ENCODE peak calls at places on chromosomes 6 and 20, in nine cellular contexts. One of them, this sample, is unnamed.
A peak's percentile ranks its signal among the peaks of the same experiment; 100 is the strongest.

GRCh38 chr20:35697696-35698297 is 1.4 kb downstream of the NFS1 start:
- DNase-seq in epithelial cell of esophagus: no peak
- DNase-seq in lower lobe of right lung: no peak
- DNase-seq in astrocyte of the spinal cord: no peak
- DNase-seq in bronchial epithelial cell: no peak
- DNase-seq in AG04450: no peak
- DNase-seq in IMR-90: no peak
- DNase-seq in adipocyte: no peak
- DNase-seq in dorsolateral prefrontal cortex: no peak
- DNase-seq in this sample: no peak

GRCh38 chr6:79913369-79913768 is 34.0 kb downstream of the ELOVL4 start:
- DNase-seq in IMR-90: no peak
- DNase-seq in AG04450: no peak
- DNase-seq in bronchial epithelial cell: no peak
- DNase-seq in lower lobe of right lung: no peak
- DNase-seq in dorsolateral prefrontal cortex: no peak
- DNase-seq in astrocyte of the spinal cord: no peak
- DNase-seq in adipocyte: no peak
- DNase-seq in epithelial cell of esophagus: no peak
- DNase-seq in this sample: peak; percentile 12

GRCh38 chr6:66538548-66539135 is 831.6 kb upstream of the EYS start:
- DNase-seq in epithelial cell of esophagus: no peak
- DNase-seq in astrocyte of the spinal cord: no peak
- DNase-seq in adipocyte: no peak
- DNase-seq in IMR-90: no peak
- DNase-seq in lower lobe of right lung: no peak
- DNase-seq in bronchial epithelial cell: no peak
- DNase-seq in dorsolateral prefrontal cortex: no peak
- DNase-seq in AG04450: no peak
- DNase-seq in this sample: peak; percentile 5

GRCh38 chr20:8431538-8432434 is 299.7 kb downstream of the PLCB1 start:
- DNase-seq in bronchial epithelial cell: no peak
- DNase-seq in lower lobe of right lung: no peak
- DNase-seq in astrocyte of the spinal cord: no peak
- DNase-seq in adipocyte: no peak
- DNase-seq in IMR-90: no peak
- DNase-seq in dorsolateral prefrontal cortex: no peak
- DNase-seq in AG04450: no peak
- DNase-seq in epithelial cell of esophagus: no peak
- DNase-seq in this sample: peak; percentile 62

GRCh38 chr20:52190437-52191131 is 995 bp downstream of the ZFP64 start:
- DNase-seq in dorsolateral prefrontal cortex: no peak
- DNase-seq in epithelial cell of esophagus: peak; percentile 64
- DNase-seq in bronchial epithelial cell: peak; percentile 54
- DNase-seq in astrocyte of the spinal cord: peak; percentile 32
- DNase-seq in adipocyte: peak; percentile 71
- DNase-seq in lower lobe of right lung: no peak
- DNase-seq in AG04450: no peak
- DNase-seq in IMR-90: peak; percentile 11
- DNase-seq in this sample: peak; percentile 68

GRCh38 chr6:76633259-76633658 is 560.8 kb upstream of the IMPG1 start:
- DNase-seq in astrocyte of the spinal cord: no peak
- DNase-seq in lower lobe of right lung: no peak
- DNase-seq in adipocyte: no peak
- DNase-seq in dorsolateral prefrontal cortex: no peak
- DNase-seq in IMR-90: no peak
- DNase-seq in AG04450: no peak
- DNase-seq in epithelial cell of esophagus: no peak
- DNase-seq in bronchial epithelial cell: no peak
- DNase-seq in this sample: no peak

GRCh38 chr6:163162007-163162873 is 252.3 kb upstream of the QKI start:
- DNase-seq in dorsolateral prefrontal cortex: no peak
- DNase-seq in bronchial epithelial cell: no peak
- DNase-seq in lower lobe of right lung: no peak
- DNase-seq in astrocyte of the spinal cord: no peak
- DNase-seq in IMR-90: no peak
- DNase-seq in epithelial cell of esophagus: no peak
- DNase-seq in adipocyte: no peak
- DNase-seq in AG04450: no peak
- DNase-seq in this sample: no peak

GRCh38 chr6:87697581-87698552 is 4.2 kb downstream of the AKIRIN2 start:
- DNase-seq in epithelial cell of esophagus: no peak
- DNase-seq in adipocyte: peak; percentile 91
- DNase-seq in lower lobe of right lung: no peak
- DNase-seq in dorsolateral prefrontal cortex: no peak
- DNase-seq in astrocyte of the spinal cord: peak; percentile 90
- DNase-seq in AG04450: peak; percentile 74
- DNase-seq in IMR-90: peak; percentile 91
- DNase-seq in bronchial epithelial cell: no peak
- DNase-seq in this sample: peak; percentile 63

GRCh38 chr20:57195023-57195758 is 71.2 kb downstream of the BMP7 start:
- DNase-seq in dorsolateral prefrontal cortex: no peak
- DNase-seq in AG04450: no peak
- DNase-seq in adipocyte: peak; percentile 81
- DNase-seq in epithelial cell of esophagus: no peak
- DNase-seq in IMR-90: peak; percentile 48
- DNase-seq in bronchial epithelial cell: peak; percentile 11
- DNase-seq in astrocyte of the spinal cord: peak; percentile 22
- DNase-seq in lower lobe of right lung: no peak
- DNase-seq in this sample: no peak

GRCh38 chr6:28807682-28808280 is 116.0 kb downstream of the TRIM27 start:
- DNase-seq in IMR-90: peak; percentile 69
- DNase-seq in adipocyte: peak; percentile 70
- DNase-seq in dorsolateral prefrontal cortex: no peak
- DNase-seq in bronchial epithelial cell: peak; percentile 59
- DNase-seq in epithelial cell of esophagus: peak; percentile 71
- DNase-seq in lower lobe of right lung: no peak
- DNase-seq in AG04450: no peak
- DNase-seq in astrocyte of the spinal cord: peak; percentile 57
- DNase-seq in this sample: peak; percentile 43

GRCh38 chr6:25054469-25054868 is 118.7 kb upstream of the RIPOR2 start:
- DNase-seq in IMR-90: peak; percentile 88
- DNase-seq in lower lobe of right lung: no peak
- DNase-seq in adipocyte: peak; percentile 61
- DNase-seq in dorsolateral prefrontal cortex: no peak
- DNase-seq in AG04450: peak; percentile 51
- DNase-seq in astrocyte of the spinal cord: peak; percentile 82
- DNase-seq in bronchial epithelial cell: peak; percentile 55
- DNase-seq in epithelial cell of esophagus: peak; percentile 61
- DNase-seq in this sample: no peak

GRCh38 chr6:167450631-167451030 is 125.7 kb downstream of the TTLL2 start:
- DNase-seq in IMR-90: no peak
- DNase-seq in epithelial cell of esophagus: no peak
- DNase-seq in lower lobe of right lung: no peak
- DNase-seq in AG04450: no peak
- DNase-seq in bronchial epithelial cell: no peak
- DNase-seq in astrocyte of the spinal cord: no peak
- DNase-seq in adipocyte: no peak
- DNase-seq in dorsolateral prefrontal cortex: no peak
- DNase-seq in this sample: no peak

GRCh38 chr6:165766457-165766856 is 103.4 kb upstream of the PDE10A start:
- DNase-seq in bronchial epithelial cell: peak; percentile 76
- DNase-seq in IMR-90: peak; percentile 59
- DNase-seq in AG04450: no peak
- DNase-seq in astrocyte of the spinal cord: peak; percentile 40
- DNase-seq in adipocyte: no peak
- DNase-seq in lower lobe of right lung: no peak
- DNase-seq in dorsolateral prefrontal cortex: no peak
- DNase-seq in epithelial cell of esophagus: peak; percentile 45
- DNase-seq in this sample: no peak

GRCh38 chr20:14892782-14893181 is 555.4 kb upstream of the FLRT3 start:
- DNase-seq in lower lobe of right lung: no peak
- DNase-seq in dorsolateral prefrontal cortex: no peak
- DNase-seq in bronchial epithelial cell: no peak
- DNase-seq in AG04450: no peak
- DNase-seq in epithelial cell of esophagus: no peak
- DNase-seq in IMR-90: no peak
- DNase-seq in adipocyte: no peak
- DNase-seq in astrocyte of the spinal cord: no peak
- DNase-seq in this sample: no peak

GRCh38 chr6:144955853-144956252 is 670.7 kb downstream of the UTRN start:
- DNase-seq in bronchial epithelial cell: peak; percentile 67
- DNase-seq in adipocyte: peak; percentile 38
- DNase-seq in lower lobe of right lung: no peak
- DNase-seq in dorsolateral prefrontal cortex: no peak
- DNase-seq in AG04450: no peak
- DNase-seq in astrocyte of the spinal cord: peak; percentile 53
- DNase-seq in IMR-90: peak; percentile 78
- DNase-seq in epithelial cell of esophagus: peak; percentile 44
- DNase-seq in this sample: no peak

GRCh38 chr6:122482750-122483080 is 11.1 kb upstream of the SERINC1 start:
- DNase-seq in adipocyte: no peak
- DNase-seq in dorsolateral prefrontal cortex: no peak
- DNase-seq in lower lobe of right lung: no peak
- DNase-seq in AG04450: no peak
- DNase-seq in IMR-90: no peak
- DNase-seq in epithelial cell of esophagus: no peak
- DNase-seq in astrocyte of the spinal cord: no peak
- DNase-seq in bronchial epithelial cell: no peak
- DNase-seq in this sample: no peak

GRCh38 chr20:38162878-38163875 is 1.9 kb downstream of the TGM2 start:
- DNase-seq in AG04450: no peak
- DNase-seq in epithelial cell of esophagus: no peak
- DNase-seq in adipocyte: no peak
- DNase-seq in lower lobe of right lung: no peak
- DNase-seq in dorsolateral prefrontal cortex: no peak
- DNase-seq in bronchial epithelial cell: no peak
- DNase-seq in IMR-90: no peak
- DNase-seq in astrocyte of the spinal cord: no peak
- DNase-seq in this sample: no peak

GRCh38 chr6:166466178-166467122 is 83.7 kb upstream of the MPC1 start:
- DNase-seq in adipocyte: peak; percentile 84
- DNase-seq in bronchial epithelial cell: peak; percentile 51
- DNase-seq in lower lobe of right lung: no peak
- DNase-seq in epithelial cell of esophagus: peak; percentile 59
- DNase-seq in dorsolateral prefrontal cortex: peak; percentile 20
- DNase-seq in IMR-90: peak; percentile 89
- DNase-seq in astrocyte of the spinal cord: peak; percentile 85
- DNase-seq in AG04450: peak; percentile 59
- DNase-seq in this sample: peak; percentile 55

GRCh38 chr20:5729348-5729747 is 20.9 kb upstream of the SHLD1 start:
- DNase-seq in epithelial cell of esophagus: peak; percentile 34
- DNase-seq in adipocyte: peak; percentile 63
- DNase-seq in AG04450: peak; percentile 48
- DNase-seq in dorsolateral prefrontal cortex: no peak
- DNase-seq in lower lobe of right lung: no peak
- DNase-seq in bronchial epithelial cell: peak; percentile 27
- DNase-seq in astrocyte of the spinal cord: no peak
- DNase-seq in IMR-90: peak; percentile 81
- DNase-seq in this sample: no peak

GRCh38 chr6:157198425-157199279 is 124.7 kb downstream of the TMEM242 start:
- DNase-seq in epithelial cell of esophagus: peak; percentile 100
- DNase-seq in bronchial epithelial cell: peak; percentile 98
- DNase-seq in astrocyte of the spinal cord: no peak
- DNase-seq in lower lobe of right lung: peak; percentile 91
- DNase-seq in dorsolateral prefrontal cortex: no peak
- DNase-seq in IMR-90: peak; percentile 13
- DNase-seq in AG04450: no peak
- DNase-seq in adipocyte: no peak
- DNase-seq in this sample: peak; percentile 39
- H3K4me3 ChIP-seq in epithelial cell of esophagus: peak overlapping the region; percentile 44
- H3K4me3 ChIP-seq in bronchial epithelial cell: peak overlapping the region; percentile 23
- H3K4me3 ChIP-seq in astrocyte of the spinal cord: no peak overlapping the region
- H3K4me3 ChIP-seq in lower lobe of right lung: no peak overlapping the region
- H3K4me3 ChIP-seq in dorsolateral prefrontal cortex: no peak overlapping the region
- H3K4me3 ChIP-seq in IMR-90: no peak overlapping the region
- H3K4me3 ChIP-seq in AG04450: no peak overlapping the region
- H3K4me3 ChIP-seq in adipocyte: no peak overlapping the region
- H3K4me3 ChIP-seq in this sample: no peak overlapping the region

GRCh38 chr6:118705799-118706481 is 54.5 kb upstream of the CEP85L start:
- DNase-seq in AG04450: no peak
- DNase-seq in astrocyte of the spinal cord: peak; percentile 52
- DNase-seq in IMR-90: peak; percentile 36
- DNase-seq in epithelial cell of esophagus: peak; percentile 55
- DNase-seq in bronchial epithelial cell: peak; percentile 62
- DNase-seq in adipocyte: peak; percentile 76
- DNase-seq in dorsolateral prefrontal cortex: no peak
- DNase-seq in lower lobe of right lung: no peak
- DNase-seq in this sample: no peak
- H3K4me3 ChIP-seq in AG04450: peak overlapping the region; percentile 43
- H3K4me3 ChIP-seq in astrocyte of the spinal cord: peak overlapping the region; percentile 20
- H3K4me3 ChIP-seq in IMR-90: peak overlapping the region; percentile 35
- H3K4me3 ChIP-seq in epithelial cell of esophagus: no peak overlapping the region
- H3K4me3 ChIP-seq in bronchial epithelial cell: no peak overlapping the region
- H3K4me3 ChIP-seq in adipocyte: peak overlapping the region; percentile 67
- H3K4me3 ChIP-seq in dorsolateral prefrontal cortex: peak overlapping the region; percentile 36
- H3K4me3 ChIP-seq in lower lobe of right lung: peak overlapping the region; percentile 12
- H3K4me3 ChIP-seq in this sample: no peak overlapping the region

DNA sequence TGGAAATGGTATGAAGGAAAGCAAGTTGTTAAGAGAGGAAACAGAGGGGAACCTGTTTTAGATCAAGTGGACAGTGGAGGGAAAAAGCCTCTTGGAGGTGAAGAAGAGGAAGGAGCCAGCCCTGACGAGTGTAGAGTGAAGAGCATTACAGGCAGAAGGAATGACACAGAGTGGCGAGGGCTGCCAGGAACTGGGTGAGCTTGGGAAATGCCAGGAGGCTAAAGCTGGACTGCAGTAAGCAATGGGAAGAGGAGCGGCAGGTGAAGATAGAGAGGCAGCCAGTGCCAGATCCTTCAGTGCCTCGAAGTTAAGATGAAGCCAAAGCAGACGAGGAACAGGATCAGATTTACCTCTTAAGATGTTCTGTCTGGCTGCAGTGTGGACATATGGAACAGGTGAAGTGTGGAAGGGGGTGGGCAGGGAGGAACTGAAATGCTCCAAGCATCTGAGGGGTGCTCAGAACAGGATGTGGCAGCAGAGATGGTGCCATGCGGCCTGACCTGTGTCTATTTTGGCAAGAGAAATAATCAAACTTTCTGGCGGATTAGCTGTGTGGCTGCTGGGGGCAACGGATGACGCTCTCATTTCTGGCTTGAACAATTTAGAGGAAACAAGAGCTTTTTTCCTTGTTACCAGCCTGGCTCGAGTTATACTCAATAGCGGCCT is 748.4 kb downstream of the PTPRT start:
- DNase-seq in adipocyte: no peak
- DNase-seq in astrocyte of the spinal cord: no peak
- DNase-seq in epithelial cell of esophagus: no peak
- DNase-seq in lower lobe of right lung: no peak
- DNase-seq in dorsolateral prefrontal cortex: no peak
- DNase-seq in bronchial epithelial cell: no peak
- DNase-seq in IMR-90: no peak
- DNase-seq in AG04450: no peak
- DNase-seq in this sample: no peak
- H3K4me3 ChIP-seq in adipocyte: no peak overlapping the region
- H3K4me3 ChIP-seq in astrocyte of the spinal cord: no peak overlapping the region
- H3K4me3 ChIP-seq in epithelial cell of esophagus: no peak overlapping the region
- H3K4me3 ChIP-seq in lower lobe of right lung: no peak overlapping the region
- H3K4me3 ChIP-seq in dorsolateral prefrontal cortex: no peak overlapping the region
- H3K4me3 ChIP-seq in bronchial epithelial cell: no peak overlapping the region
- H3K4me3 ChIP-seq in IMR-90: no peak overlapping the region
- H3K4me3 ChIP-seq in AG04450: no peak overlapping the region
- H3K4me3 ChIP-seq in this sample: no peak overlapping the region

DNA sequence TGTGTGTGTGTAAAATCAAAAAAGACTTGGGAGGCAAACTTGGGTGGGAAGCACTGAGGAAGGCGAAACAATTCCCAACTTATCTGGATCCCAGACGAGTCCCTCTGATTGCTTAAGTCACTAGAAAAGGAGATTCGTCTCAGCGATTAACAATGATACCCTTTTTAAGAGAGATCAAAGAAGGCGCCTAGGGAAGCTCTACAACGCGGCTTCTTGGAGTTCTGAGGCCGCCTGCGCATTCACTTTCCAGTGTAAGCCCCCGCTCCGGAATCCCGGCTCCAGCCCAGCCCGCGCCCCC is 8.7 kb upstream of the TBX18 start:
- DNase-seq in astrocyte of the spinal cord: no peak
- DNase-seq in bronchial epithelial cell: no peak
- DNase-seq in IMR-90: no peak
- DNase-seq in lower lobe of right lung: no peak
- DNase-seq in AG04450: no peak
- DNase-seq in dorsolateral prefrontal cortex: no peak
- DNase-seq in epithelial cell of esophagus: no peak
- DNase-seq in adipocyte: no peak
- DNase-seq in this sample: no peak
- H3K4me3 ChIP-seq in astrocyte of the spinal cord: peak overlapping the region; percentile 45
- H3K4me3 ChIP-seq in bronchial epithelial cell: no peak overlapping the region
- H3K4me3 ChIP-seq in IMR-90: no peak overlapping the region
- H3K4me3 ChIP-seq in lower lobe of right lung: peak overlapping the region; percentile 43
- H3K4me3 ChIP-seq in AG04450: no peak overlapping the region
- H3K4me3 ChIP-seq in dorsolateral prefrontal cortex: peak overlapping the region; percentile 54
- H3K4me3 ChIP-seq in epithelial cell of esophagus: no peak overlapping the region
- H3K4me3 ChIP-seq in adipocyte: peak overlapping the region; percentile 82
- H3K4me3 ChIP-seq in this sample: peak overlapping the region; percentile 54